ENCODE peak calls at places on chromosomes 5 and 9, in six cellular contexts. R is adipocyte; H is upper lobe of right lung; P is epithelial cell of esophagus; G is ELR; F is stimulated activated CD8-positive, alpha-beta memory T cell treated with anti-CD3 and anti-CD28 coated beads, Interleukin-2, amount 100 ng/mL, for 1 hour. V is an unnamed sample.

GRCh38 chr9:72255546-72255925 is 106.3 kb downstream of the GDA start:
- DNase-seq in H (no peak), G (peak; percentile 2), F (no peak), P (peak; percentile 64), R (no peak), V (no peak)

GRCh38 chr5:14186132-14186830 is 43.1 kb downstream of the TRIO start:
- DNase-seq in G (peak; percentile 84), R (peak; percentile 45), F (no peak), P (peak; percentile 81), H (no peak), V (no peak)

GRCh38 chr5:62265648-62266112 is 40.3 kb upstream of the KIF2A start:
- DNase-seq in P (no peak), H (no peak), G (no peak), R (no peak), F (no peak), V (no peak)

GRCh38 chr5:177972613-177973012 is 23.4 kb downstream of the PROP1 start:
- DNase-seq in R (peak; percentile 6), H (no peak), F (no peak), G (no peak), P (no peak), V (peak; percentile 59)

GRCh38 chr9:95107001-95107749 is 210.3 kb downstream of the FANCC start:
- DNase-seq in R (peak; percentile 94), P (no peak), H (peak; percentile 55), F (no peak), G (no peak), V (no peak)

GRCh38 chr9:110156416-110156815 is 51.5 kb downstream of the C9orf152 start:
- DNase-seq in F (no peak), P (no peak), G (no peak), R (no peak), H (no peak), V (no peak)

GRCh38 chr5:59732301-59732700 is 161.2 kb downstream of the PDE4D start:
- DNase-seq in H (no peak), P (no peak), R (no peak), F (no peak), G (no peak), V (no peak)

GRCh38 chr5:149939572-149939971 is 5.0 kb downstream of the PDE6A start:
- DNase-seq in G (peak; percentile 47), P (peak; percentile 43), F (no peak), R (peak; percentile 19), H (no peak), V (no peak)

GRCh38 chr9:76414656-76415055 is 20.4 kb upstream of the RFK start:
- DNase-seq in P (peak; percentile 36), F (no peak), H (no peak), G (peak; percentile 70), R (no peak), V (no peak)

GRCh38 chr5:75028090-75028489 is 24.3 kb downstream of the GCNT4 start:
- DNase-seq in H (no peak), R (no peak), G (no peak), F (no peak), P (no peak), V (no peak)

GRCh38 chr9:131441441-131441840 is 47.6 kb downstream of the PRRC2B start:
- DNase-seq in P (no peak), H (no peak), F (no peak), R (no peak), G (no peak), V (no peak)

GRCh38 chr5:181127907-181128626 is 2.9 kb downstream of the OR2V1 start:
- DNase-seq in G (no peak), F (no peak), P (no peak), R (no peak), H (no peak), V (no peak)

GRCh38 chr5:80437326-80437725 is 29.5 kb downstream of the ZFYVE16 start:
- DNase-seq in G (no peak), F (no peak), P (no peak), R (no peak), H (no peak), V (no peak)

GRCh38 chr9:115146581-115147021 is 28.6 kb upstream of the TNC start:
- DNase-seq in G (peak; percentile 95), R (peak; percentile 88), F (no peak), P (peak; percentile 88), H (no peak), V (peak; percentile 75)

GRCh38 chr5:114305402-114306207 is 56.3 kb upstream of the KCNN2 start:
- DNase-seq in H (no peak), G (peak; percentile 67), P (peak; percentile 21), F (no peak), R (peak; percentile 69), V (no peak)

GRCh38 chr5:57082441-57083067 is 91.3 kb upstream of the GPBP1 start:
- DNase-seq in F (no peak), R (peak; percentile 35), P (peak; percentile 61), H (no peak), G (peak; percentile 34), V (peak; percentile 20)

GRCh38 chr9:112754578-112754977 is 4.0 kb downstream of the SNX30 start:
- DNase-seq in F (no peak), G (peak; percentile 74), H (no peak), P (peak; percentile 35), R (peak; percentile 29), V (peak; percentile 64)

GRCh38 chr5:159582756-159583523 is 252.7 kb upstream of the IL12B start:
- DNase-seq in G (peak; percentile 29), H (no peak), P (peak; percentile 86), R (no peak), F (no peak), V (no peak)

GRCh38 chr9:133233681-133234432 is 24.8 kb upstream of the OBP2B start:
- DNase-seq in H (no peak), P (no peak), R (no peak), F (no peak), G (no peak), V (no peak)

GRCh38 chr9:114908104-114908621 is 22.2 kb downstream of the TNFSF8 start:
- DNase-seq in R (peak; percentile 71), F (no peak), G (peak; percentile 98), P (peak; percentile 98), H (no peak), V (no peak)

GRCh38 chr9:108761530-108762347 is 94.0 kb downstream of the ACTL7B start:
- DNase-seq in G (peak; percentile 72), P (peak; percentile 73), F (no peak), H (no peak), R (peak; percentile 81), V (peak; percentile 88)

GRCh38 chr5:79544136-79544535 is 30.2 kb upstream of the HOMER1 start:
- DNase-seq in P (no peak), R (no peak), F (no peak), G (no peak), H (no peak), V (no peak)

GRCh38 chr9:28177925-28178324 is 604.6 kb upstream of the C9orf72 start:
- DNase-seq in P (no peak), H (no peak), G (no peak), R (no peak), F (no peak), V (no peak)

GRCh38 chr9:3855601-3856328 is 330.0 kb upstream of the RFX3 start:
- DNase-seq in G (no peak), H (no peak), F (no peak), R (no peak), P (no peak), V (no peak)

GRCh38 chr9:134923466-134923865 is 5.8 kb upstream of the FCN1 start:
- DNase-seq in H (peak; percentile 13), F (no peak), R (no peak), P (no peak), G (no peak), V (no peak)

GRCh38 chr5:90982576-90982975 is 400.5 kb downstream of the ARRDC3 start:
- DNase-seq in F (no peak), P (no peak), H (no peak), R (no peak), G (no peak), V (no peak)

GRCh38 chr5:158492850-158493249 is 606.9 kb downstream of the EBF1 start:
- DNase-seq in P (no peak), R (peak; percentile 80), H (no peak), F (no peak), G (no peak), V (no peak)

GRCh38 chr5:8845316-8845715 is 700.6 kb downstream of the SEMA5A start:
- DNase-seq in P (peak; percentile 21), G (peak; percentile 85), R (no peak), F (no peak), H (no peak), V (peak; percentile 37)

GRCh38 chr9:130382636-130383349 is 62.0 kb upstream of the ASS1 start:
- DNase-seq in F (no peak), G (no peak), P (peak; percentile 34), H (no peak), R (no peak), V (no peak)

GRCh38 chr5:114176356-114176755 is 185.5 kb upstream of the KCNN2 start:
- DNase-seq in R (peak; percentile 42), H (no peak), G (peak; percentile 86), F (no peak), P (peak; percentile 55), V (no peak)

GRCh38 chr5:163841-164240 is 27.5 kb upstream of the LRRC14B start:
- DNase-seq in G (no peak), F (no peak), H (no peak), R (no peak), P (no peak), V (no peak)

GRCh38 chr9:87675466-87675865 is 50.5 kb upstream of the CTSL start:
- DNase-seq in H (no peak), G (no peak), P (no peak), F (no peak), R (no peak), V (no peak)

GRCh38 chr5:32254987-32255900 is 57.5 kb downstream of the MTMR12 start:
- DNase-seq in G (no peak), F (no peak), H (no peak), P (no peak), R (peak; percentile 44), V (peak; percentile 47)

GRCh38 chr5:135015942-135016341 is 18.1 kb downstream of the PITX1 start:
- DNase-seq in H (peak; percentile 20), P (no peak), R (no peak), G (no peak), F (no peak), V (no peak)

GRCh38 chr5:106167766-106168165 is 1503.0 kb downstream of the EFNA5 start:
- DNase-seq in P (no peak), F (no peak), G (no peak), H (no peak), R (no peak), V (no peak)

GRCh38 chr9:93574091-93574899 is 2.1 kb upstream of the PHF2 start:
- DNase-seq in P (no peak), H (no peak), R (no peak), G (no peak), F (no peak), V (no peak)

V was measured in GM03348.